ENCODE peak calls at places on chromosome 5, in nine cellular contexts. G is brain microvascular endothelial cell; A is CD4-positive, CD25-positive, alpha-beta regulatory T cell; T is psoas muscle; Z is uterus; D is IMR-90; L is CD8-positive, alpha-beta T cell; N is fibroblast of lung; P is Peyer's patch. J is an unnamed sample.

GRCh38 chr5:149656576-149657182 is 73.4 kb upstream of the PPARGC1B start:
- DNase-seq in G (peak; percentile 23), A (no peak), T (no peak), Z (no peak), D (no peak), L (no peak), N (no peak), P (peak; percentile 79), J (peak; percentile 45)

GRCh38 chr5:147853372-147853987 is 22.0 kb upstream of the SPINK1 start:
- DNase-seq in G (no peak), A (no peak), T (no peak), Z (no peak), D (no peak), L (no peak), N (no peak), P (no peak), J (no peak)

GRCh38 chr5:138733509-138733908 is 19.7 kb upstream of the CTNNA1 start:
- DNase-seq in G (no peak), A (no peak), T (no peak), Z (no peak), D (no peak), L (no peak), N (no peak), P (no peak), J (no peak)

GRCh38 chr5:64301566-64301965 is 135.9 kb downstream of the RNF180 start:
- DNase-seq in G (peak; percentile 7), A (no peak), T (no peak), Z (no peak), D (no peak), L (no peak), N (peak; percentile 9), P (no peak), J (no peak)

GRCh38 chr5:112682621-112683061 is 55.0 kb upstream of the APC start:
- DNase-seq in G (no peak), A (no peak), T (no peak), Z (no peak), D (peak; percentile 25), L (no peak), N (peak; percentile 90), P (no peak), J (no peak)

GRCh38 chr5:81450940-81451339 is 57.0 kb upstream of the ACOT12 start:
- DNase-seq in G (no peak), A (no peak), T (no peak), Z (no peak), D (peak; percentile 16), L (no peak), N (peak; percentile 48), P (no peak), J (no peak)

GRCh38 chr5:32400394-32400793 is 44.1 kb downstream of the ZFR start:
- DNase-seq in G (no peak), A (no peak), T (no peak), Z (no peak), D (no peak), L (no peak), N (no peak), P (no peak), J (no peak)

GRCh38 chr5:89930591-89931383 is 478.8 kb downstream of the CETN3 start:
- DNase-seq in G (peak; percentile 18), A (no peak), T (no peak), Z (no peak), D (peak; percentile 37), L (no peak), N (peak; percentile 80), P (no peak), J (no peak)

GRCh38 chr5:114367029-114367428 is 5.2 kb downstream of the KCNN2 start:
- DNase-seq in G (no peak), A (no peak), T (no peak), Z (no peak), D (peak; percentile 65), L (no peak), N (no peak), P (no peak), J (no peak)

GRCh38 chr5:168803541-168803940 is 224.4 kb upstream of the PANK3 start:
- DNase-seq in G (no peak), A (no peak), T (no peak), Z (no peak), D (no peak), L (no peak), N (no peak), P (no peak), J (no peak)

GRCh38 chr5:137254153-137254552 is 245.0 kb downstream of the SPOCK1 start:
- DNase-seq in G (no peak), A (no peak), T (no peak), Z (no peak), D (peak; percentile 19), L (no peak), N (peak; percentile 83), P (no peak), J (no peak)

GRCh38 chr5:154480847-154481246 is 2.8 kb upstream of the HAND1 start:
- DNase-seq in G (no peak), A (no peak), T (no peak), Z (no peak), D (no peak), L (no peak), N (no peak), P (no peak), J (no peak)

GRCh38 chr5:1161832-1162229 is 39.6 kb upstream of the SLC6A19 start:
- DNase-seq in G (no peak), A (no peak), T (no peak), Z (no peak), D (no peak), L (no peak), N (no peak), P (peak; percentile 76), J (no peak)

GRCh38 chr5:127684722-127685467 is 18.3 kb upstream of the CCDC192 start:
- DNase-seq in G (no peak), A (no peak), T (no peak), Z (no peak), D (no peak), L (no peak), N (no peak), P (no peak), J (no peak)

DNA sequence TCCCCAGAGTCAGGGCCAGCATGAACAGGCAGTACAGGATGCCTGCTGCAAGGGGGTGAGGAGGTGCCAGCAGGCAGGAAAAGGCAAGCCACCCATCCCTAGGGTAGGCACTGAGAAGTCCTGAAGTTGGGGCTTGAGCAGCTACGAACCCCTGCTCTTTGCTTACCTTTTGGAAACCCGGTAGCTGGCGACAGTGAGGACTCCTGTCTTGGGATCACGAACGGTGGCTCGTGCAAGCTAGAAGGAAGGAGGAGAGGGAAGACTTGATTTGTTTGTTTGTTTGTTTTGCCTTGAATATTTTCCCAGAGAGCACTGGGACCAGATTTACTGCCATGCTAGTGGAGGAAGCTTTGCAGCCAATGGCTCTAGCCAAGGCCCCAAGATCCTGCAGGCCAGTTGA is 23.7 kb downstream of the P4HA2 start:
- DNase-seq in G (no peak), A (no peak), T (no peak), Z (no peak), D (no peak), L (no peak), N (no peak), P (no peak), J (no peak)
- H3K27ac ChIP-seq in G (no peak overlapping the region), A (no peak overlapping the region), T (no peak overlapping the region), Z (no peak overlapping the region), D (no peak overlapping the region), L (no peak overlapping the region), N (no peak overlapping the region), P (no peak overlapping the region), J (no peak overlapping the region)

DNA sequence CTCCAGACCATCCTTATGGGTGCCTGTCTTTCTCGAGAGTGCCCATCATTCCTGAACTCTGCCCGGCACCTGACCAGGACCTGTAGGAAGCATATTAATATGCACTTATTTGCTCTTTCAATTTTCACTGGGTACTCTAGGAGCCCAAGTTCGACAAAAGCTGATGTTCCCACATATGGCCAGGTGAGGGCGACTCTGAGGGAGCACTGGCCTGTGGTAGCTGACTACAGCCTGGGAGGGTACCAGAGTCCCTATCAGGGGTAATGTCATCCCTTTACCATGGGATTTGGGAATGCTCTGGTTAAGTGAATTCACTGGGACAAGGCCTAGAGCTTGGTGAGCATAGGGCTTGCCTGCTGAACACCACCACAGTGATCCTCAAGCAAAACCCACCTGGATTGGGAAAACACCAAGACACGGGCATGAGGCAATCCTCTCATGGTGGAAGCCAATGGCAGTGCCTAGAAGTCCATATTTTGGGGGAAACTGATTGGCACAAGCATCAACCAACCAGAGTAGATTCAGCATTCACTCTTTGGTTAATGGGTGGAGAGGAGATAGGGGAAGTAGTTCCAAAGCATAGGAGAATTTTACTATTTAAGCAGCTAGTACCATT is 112.2 kb downstream of the MTX3 start:
- DNase-seq in G (no peak), A (peak; percentile 39), T (no peak), Z (no peak), D (no peak), L (no peak), N (no peak), P (no peak), J (no peak)
- H3K4me3 ChIP-seq in G (no peak overlapping the region), A (no peak overlapping the region), T (no peak overlapping the region), Z (no peak overlapping the region), D (no peak overlapping the region), L (no peak overlapping the region), N (no peak overlapping the region), P (no peak overlapping the region), J (no peak overlapping the region)

GRCh38 chr5:111551569-111552275 is 39.4 kb upstream of the STARD4 start:
- DNase-seq in G (no peak), A (no peak), T (no peak), Z (no peak), D (no peak), L (no peak), N (peak; percentile 49), P (no peak), J (no peak)
- H3K27ac ChIP-seq in G (peak overlapping the region; percentile 78), A (no peak overlapping the region), T (peak overlapping the region; percentile 75), Z (peak overlapping the region; percentile 76), D (no peak overlapping the region), L (no peak overlapping the region), N (no peak overlapping the region), P (no peak overlapping the region), J (no peak overlapping the region)

GRCh38 chr5:102961671-102962070 is 158.3 kb downstream of the GIN1 start:
- DNase-seq in G (no peak), A (no peak), T (no peak), Z (no peak), D (no peak), L (no peak), N (no peak), P (no peak), J (no peak)

GRCh38 chr5:102956599-102956998 is 163.3 kb downstream of the GIN1 start:
- DNase-seq in G (no peak), A (no peak), T (no peak), Z (no peak), D (no peak), L (no peak), N (no peak), P (no peak), J (no peak)

GRCh38 chr5:102957141-102957540 is 162.8 kb downstream of the GIN1 start:
- DNase-seq in G (no peak), A (no peak), T (no peak), Z (no peak), D (no peak), L (no peak), N (no peak), P (no peak), J (no peak)

GRCh38 chr5:102958481-102959011 is 161.4 kb downstream of the GIN1 start:
- DNase-seq in G (peak; percentile 46), A (no peak), T (no peak), Z (no peak), D (peak; percentile 66), L (no peak), N (peak; percentile 65), P (no peak), J (no peak)

DNA sequence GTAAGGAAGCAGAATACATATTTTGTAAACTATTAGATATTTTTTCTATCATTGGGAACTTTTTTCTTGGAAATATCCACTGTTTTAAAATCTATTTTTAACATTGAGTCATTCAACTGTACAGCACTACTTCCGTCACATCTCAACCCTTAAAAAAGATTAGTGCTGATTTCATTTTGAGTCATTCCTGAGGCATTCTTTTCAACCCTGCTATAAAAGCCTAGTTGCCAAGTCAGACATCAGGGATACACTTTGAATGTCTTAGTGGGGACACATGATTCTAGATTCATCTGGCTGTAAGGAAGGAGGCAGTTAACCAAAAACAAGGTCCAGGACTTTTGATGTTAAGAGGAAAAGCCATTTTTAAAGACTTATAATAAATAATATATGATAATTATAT is 160.9 kb downstream of the GIN1 start:
- DNase-seq in G (peak; percentile 85), A (peak; percentile 6), T (no peak), Z (no peak), D (peak; percentile 95), L (no peak), N (peak; percentile 95), P (no peak), J (no peak)
- H3K4me3 ChIP-seq in G (no peak overlapping the region), A (no peak overlapping the region), T (no peak overlapping the region), Z (no peak overlapping the region), D (no peak overlapping the region), L (no peak overlapping the region), N (no peak overlapping the region), P (no peak overlapping the region), J (no peak overlapping the region)

J was measured in aorta.